ENCODE peak calls at places on chromosomes 12 and 14, in seven cellular contexts. One of them, this sample, is unnamed.

GRCh38 chr12:105742567-105742874 is 396.2 kb downstream of the NUAK1 start:
- DNase-seq in fibroblast of mammary gland: no peak
- DNase-seq in AG09309: no peak
- DNase-seq in cardiac muscle cell: no peak
- DNase-seq in heart left ventricle: no peak
- DNase-seq in WERI-Rb-1: no peak
- DNase-seq in AG10803: no peak
- DNase-seq in this sample: no peak

GRCh38 chr14:91289464-91289863 is 45.0 kb upstream of the GPR68 start:
- DNase-seq in AG10803: no peak
- DNase-seq in cardiac muscle cell: no peak
- DNase-seq in AG09309: no peak
- DNase-seq in heart left ventricle: no peak
- DNase-seq in WERI-Rb-1: no peak
- DNase-seq in fibroblast of mammary gland: no peak
- DNase-seq in this sample: no peak

GRCh38 chr14:78835052-78835451 is 664.9 kb downstream of the NRXN3 start:
- DNase-seq in AG09309: no peak
- DNase-seq in heart left ventricle: no peak
- DNase-seq in WERI-Rb-1: peak
- DNase-seq in AG10803: no peak
- DNase-seq in fibroblast of mammary gland: no peak
- DNase-seq in cardiac muscle cell: no peak
- DNase-seq in this sample: no peak

GRCh38 chr12:6097384-6097783 is 27.1 kb downstream of the VWF start:
- DNase-seq in fibroblast of mammary gland: peak
- DNase-seq in heart left ventricle: no peak
- DNase-seq in WERI-Rb-1: no peak
- DNase-seq in cardiac muscle cell: no peak
- DNase-seq in AG09309: no peak
- DNase-seq in AG10803: peak
- DNase-seq in this sample: peak

GRCh38 chr12:5076761-5077160 is 33.1 kb downstream of the KCNA5 start:
- DNase-seq in AG10803: no peak
- DNase-seq in WERI-Rb-1: no peak
- DNase-seq in cardiac muscle cell: no peak
- DNase-seq in AG09309: no peak
- DNase-seq in heart left ventricle: peak
- DNase-seq in fibroblast of mammary gland: no peak
- DNase-seq in this sample: no peak

GRCh38 chr14:75660238-75660629 is 442 bp downstream of the ERG28 start:
- DNase-seq in WERI-Rb-1: no peak
- DNase-seq in AG09309: no peak
- DNase-seq in cardiac muscle cell: no peak
- DNase-seq in fibroblast of mammary gland: no peak
- DNase-seq in AG10803: no peak
- DNase-seq in heart left ventricle: no peak
- DNase-seq in this sample: no peak

GRCh38 chr12:22271036-22271435 is 63.5 kb downstream of the ST8SIA1 start:
- DNase-seq in AG09309: peak
- DNase-seq in heart left ventricle: no peak
- DNase-seq in AG10803: peak
- DNase-seq in fibroblast of mammary gland: peak
- DNase-seq in WERI-Rb-1: no peak
- DNase-seq in cardiac muscle cell: peak
- DNase-seq in this sample: peak

GRCh38 chr12:21527451-21528180 is 1.5 kb downstream of the SPX start:
- DNase-seq in WERI-Rb-1: peak
- DNase-seq in AG09309: no peak
- DNase-seq in cardiac muscle cell: peak
- DNase-seq in fibroblast of mammary gland: peak
- DNase-seq in AG10803: peak
- DNase-seq in heart left ventricle: peak
- DNase-seq in this sample: peak

GRCh38 chr12:2997989-2998670 is 38.9 kb downstream of the TEAD4 start:
- DNase-seq in AG09309: no peak
- DNase-seq in AG10803: peak
- DNase-seq in WERI-Rb-1: no peak
- DNase-seq in fibroblast of mammary gland: peak
- DNase-seq in cardiac muscle cell: no peak
- DNase-seq in heart left ventricle: no peak
- DNase-seq in this sample: no peak

GRCh38 chr14:96136361-96136760 is 68.3 kb upstream of the BDKRB2 start:
- DNase-seq in WERI-Rb-1: no peak
- DNase-seq in heart left ventricle: no peak
- DNase-seq in AG10803: peak
- DNase-seq in AG09309: no peak
- DNase-seq in fibroblast of mammary gland: peak
- DNase-seq in cardiac muscle cell: peak
- DNase-seq in this sample: peak

GRCh38 chr14:89249296-89249565 is 167.8 kb downstream of the FOXN3 start:
- DNase-seq in heart left ventricle: no peak
- DNase-seq in fibroblast of mammary gland: no peak
- DNase-seq in AG09309: no peak
- DNase-seq in cardiac muscle cell: no peak
- DNase-seq in WERI-Rb-1: no peak
- DNase-seq in AG10803: no peak
- DNase-seq in this sample: peak

GRCh38 chr12:110100315-110100970 is 23.7 kb upstream of the IFT81 start:
- DNase-seq in AG10803: peak
- DNase-seq in cardiac muscle cell: peak
- DNase-seq in WERI-Rb-1: peak
- DNase-seq in fibroblast of mammary gland: peak
- DNase-seq in heart left ventricle: peak
- DNase-seq in AG09309: no peak
- DNase-seq in this sample: peak

GRCh38 chr14:59116984-59117415 is 71.5 kb upstream of the DAAM1 start:
- DNase-seq in AG10803: no peak
- DNase-seq in cardiac muscle cell: no peak
- DNase-seq in fibroblast of mammary gland: peak
- DNase-seq in AG09309: no peak
- DNase-seq in WERI-Rb-1: no peak
- DNase-seq in heart left ventricle: no peak
- DNase-seq in this sample: peak

GRCh38 chr12:109773384-109774011 is 59.7 kb downstream of the TRPV4 start:
- DNase-seq in cardiac muscle cell: no peak
- DNase-seq in AG10803: no peak
- DNase-seq in AG09309: no peak
- DNase-seq in fibroblast of mammary gland: no peak
- DNase-seq in WERI-Rb-1: no peak
- DNase-seq in heart left ventricle: no peak
- DNase-seq in this sample: no peak

GRCh38 chr12:42705863-42706262 is 116.3 kb upstream of the PRICKLE1 start:
- DNase-seq in fibroblast of mammary gland: peak
- DNase-seq in cardiac muscle cell: peak
- DNase-seq in AG09309: peak
- DNase-seq in WERI-Rb-1: no peak
- DNase-seq in heart left ventricle: peak
- DNase-seq in AG10803: peak
- DNase-seq in this sample: peak

GRCh38 chr14:37047996-37048395 is 124.4 kb downstream of the SLC25A21 start:
- DNase-seq in WERI-Rb-1: no peak
- DNase-seq in heart left ventricle: no peak
- DNase-seq in AG09309: no peak
- DNase-seq in fibroblast of mammary gland: no peak
- DNase-seq in cardiac muscle cell: no peak
- DNase-seq in AG10803: no peak
- DNase-seq in this sample: no peak

GRCh38 chr12:75784591-75784990 is 247.0 kb downstream of the PHLDA1 start:
- DNase-seq in AG10803: no peak
- DNase-seq in WERI-Rb-1: no peak
- DNase-seq in cardiac muscle cell: peak
- DNase-seq in AG09309: no peak
- DNase-seq in heart left ventricle: peak
- DNase-seq in fibroblast of mammary gland: no peak
- DNase-seq in this sample: peak

GRCh38 chr14:78335531-78335930 is 165.4 kb downstream of the NRXN3 start:
- DNase-seq in WERI-Rb-1: no peak
- DNase-seq in heart left ventricle: no peak
- DNase-seq in AG10803: no peak
- DNase-seq in cardiac muscle cell: no peak
- DNase-seq in fibroblast of mammary gland: no peak
- DNase-seq in AG09309: no peak
- DNase-seq in this sample: no peak

GRCh38 chr14:89078021-89078676 is 253.7 kb downstream of the TTC8 start:
- DNase-seq in AG10803: no peak
- DNase-seq in heart left ventricle: no peak
- DNase-seq in WERI-Rb-1: no peak
- DNase-seq in AG09309: no peak
- DNase-seq in cardiac muscle cell: no peak
- DNase-seq in fibroblast of mammary gland: no peak
- DNase-seq in this sample: no peak

GRCh38 chr14:61319706-61320105 is 1.7 kb upstream of the PRKCH start:
- DNase-seq in AG10803: no peak
- DNase-seq in WERI-Rb-1: no peak
- DNase-seq in heart left ventricle: no peak
- DNase-seq in fibroblast of mammary gland: no peak
- DNase-seq in AG09309: no peak
- DNase-seq in cardiac muscle cell: no peak
- DNase-seq in this sample: no peak

GRCh38 chr12:109606261-109607028 is 32.9 kb downstream of the MVK start:
- DNase-seq in heart left ventricle: peak
- DNase-seq in AG10803: no peak
- DNase-seq in WERI-Rb-1: peak
- DNase-seq in AG09309: no peak
- DNase-seq in fibroblast of mammary gland: no peak
- DNase-seq in cardiac muscle cell: peak
- DNase-seq in this sample: no peak

GRCh38 chr12:115440438-115440837 is 756.5 kb upstream of the TBX3 start:
- DNase-seq in WERI-Rb-1: no peak
- DNase-seq in fibroblast of mammary gland: peak
- DNase-seq in heart left ventricle: peak
- DNase-seq in AG10803: peak
- DNase-seq in cardiac muscle cell: peak
- DNase-seq in AG09309: peak
- DNase-seq in this sample: peak

GRCh38 chr12:27781680-27782079 is 1.6 kb upstream of the MANSC4 start:
- DNase-seq in cardiac muscle cell: peak
- DNase-seq in WERI-Rb-1: no peak
- DNase-seq in heart left ventricle: no peak
- DNase-seq in fibroblast of mammary gland: peak
- DNase-seq in AG09309: no peak
- DNase-seq in AG10803: no peak
- DNase-seq in this sample: peak

GRCh38 chr14:104442107-104442551 is 137.4 kb upstream of the C14orf180 start:
- DNase-seq in cardiac muscle cell: no peak
- DNase-seq in WERI-Rb-1: no peak
- DNase-seq in fibroblast of mammary gland: no peak
- DNase-seq in AG10803: no peak
- DNase-seq in heart left ventricle: no peak
- DNase-seq in AG09309: no peak
- DNase-seq in this sample: no peak

GRCh38 chr12:51974646-51975045 is 23.1 kb downstream of the ACVR1B start:
- DNase-seq in WERI-Rb-1: no peak
- DNase-seq in AG10803: no peak
- DNase-seq in fibroblast of mammary gland: no peak
- DNase-seq in cardiac muscle cell: no peak
- DNase-seq in AG09309: no peak
- DNase-seq in heart left ventricle: no peak
- DNase-seq in this sample: no peak

GRCh38 chr12:76627346-76628135 is 68.0 kb upstream of the OSBPL8 start:
- DNase-seq in WERI-Rb-1: no peak
- DNase-seq in cardiac muscle cell: peak
- DNase-seq in AG10803: peak
- DNase-seq in AG09309: no peak
- DNase-seq in fibroblast of mammary gland: peak
- DNase-seq in heart left ventricle: no peak
- DNase-seq in this sample: no peak

GRCh38 chr14:86722612-86723253 is 1192.8 kb downstream of the FLRT2 start:
- DNase-seq in WERI-Rb-1: no peak
- DNase-seq in AG09309: no peak
- DNase-seq in cardiac muscle cell: no peak
- DNase-seq in fibroblast of mammary gland: no peak
- DNase-seq in AG10803: no peak
- DNase-seq in heart left ventricle: no peak
- DNase-seq in this sample: no peak

GRCh38 chr12:43132291-43132690 is 419.7 kb downstream of the ADAMTS20 start:
- DNase-seq in cardiac muscle cell: no peak
- DNase-seq in heart left ventricle: no peak
- DNase-seq in WERI-Rb-1: no peak
- DNase-seq in AG10803: no peak
- DNase-seq in fibroblast of mammary gland: peak
- DNase-seq in AG09309: no peak
- DNase-seq in this sample: peak

GRCh38 chr14:75310295-75311059 is 31.8 kb downstream of the FOS start:
- DNase-seq in fibroblast of mammary gland: peak
- DNase-seq in heart left ventricle: peak
- DNase-seq in WERI-Rb-1: no peak
- DNase-seq in AG10803: peak
- DNase-seq in cardiac muscle cell: peak
- DNase-seq in AG09309: no peak
- DNase-seq in this sample: peak

GRCh38 chr14:66745078-66745477 is 237.1 kb downstream of the GPHN start:
- DNase-seq in AG10803: no peak
- DNase-seq in WERI-Rb-1: no peak
- DNase-seq in fibroblast of mammary gland: no peak
- DNase-seq in heart left ventricle: no peak
- DNase-seq in AG09309: no peak
- DNase-seq in cardiac muscle cell: no peak
- DNase-seq in this sample: no peak
- H3K4me3 ChIP-seq in AG10803: no peak
- H3K4me3 ChIP-seq in WERI-Rb-1: no peak
- H3K4me3 ChIP-seq in fibroblast of mammary gland: no peak
- H3K4me3 ChIP-seq in heart left ventricle: no peak
- H3K4me3 ChIP-seq in AG09309: no peak
- H3K4me3 ChIP-seq in cardiac muscle cell: no peak
- H3K4me3 ChIP-seq in this sample: no peak

GRCh38 chr12:48022676-48023385 is 18.6 kb upstream of the COL2A1 start:
- DNase-seq in AG09309: no peak
- DNase-seq in fibroblast of mammary gland: no peak
- DNase-seq in WERI-Rb-1: no peak
- DNase-seq in heart left ventricle: no peak
- DNase-seq in AG10803: no peak
- DNase-seq in cardiac muscle cell: no peak
- DNase-seq in this sample: no peak
- H3K4me3 ChIP-seq in AG09309: no peak
- H3K4me3 ChIP-seq in fibroblast of mammary gland: no peak
- H3K4me3 ChIP-seq in WERI-Rb-1: no peak
- H3K4me3 ChIP-seq in heart left ventricle: no peak
- H3K4me3 ChIP-seq in AG10803: no peak
- H3K4me3 ChIP-seq in cardiac muscle cell: no peak
- H3K4me3 ChIP-seq in this sample: no peak

DNA sequence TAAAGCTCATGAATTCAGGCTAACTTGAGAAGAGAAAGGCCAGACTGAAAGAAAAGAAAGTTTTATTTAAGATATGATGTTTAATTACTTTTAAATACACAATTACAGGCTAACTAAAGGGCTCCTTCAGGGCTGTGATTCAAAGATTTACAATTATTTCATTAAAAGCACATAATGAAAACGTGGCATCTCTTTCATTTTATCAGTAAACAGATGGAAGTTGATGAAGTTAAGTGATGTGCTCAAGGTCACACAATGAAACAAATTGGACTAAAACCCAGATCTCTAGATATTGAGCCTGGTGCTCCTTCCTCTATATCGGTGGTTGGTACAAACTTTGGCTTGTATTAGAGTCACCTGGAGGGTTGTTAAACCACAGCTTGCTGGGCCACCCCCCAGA is 13.5 kb upstream of the NFKBIA start:
- DNase-seq in cardiac muscle cell: no peak
- DNase-seq in fibroblast of mammary gland: no peak
- DNase-seq in heart left ventricle: no peak
- DNase-seq in WERI-Rb-1: no peak
- DNase-seq in AG09309: no peak
- DNase-seq in AG10803: no peak
- DNase-seq in this sample: no peak
- H3K4me3 ChIP-seq in cardiac muscle cell: no peak
- H3K4me3 ChIP-seq in fibroblast of mammary gland: no peak
- H3K4me3 ChIP-seq in heart left ventricle: no peak
- H3K4me3 ChIP-seq in WERI-Rb-1: no peak
- H3K4me3 ChIP-seq in AG09309: no peak
- H3K4me3 ChIP-seq in AG10803: no peak
- H3K4me3 ChIP-seq in this sample: no peak

GRCh38 chr12:32611986-32612385 is 67.1 kb upstream of the DNM1L start:
- DNase-seq in heart left ventricle: peak
- DNase-seq in AG10803: no peak
- DNase-seq in WERI-Rb-1: no peak
- DNase-seq in cardiac muscle cell: no peak
- DNase-seq in fibroblast of mammary gland: no peak
- DNase-seq in AG09309: no peak
- DNase-seq in this sample: no peak
- H3K4me3 ChIP-seq in heart left ventricle: no peak
- H3K4me3 ChIP-seq in AG10803: no peak
- H3K4me3 ChIP-seq in WERI-Rb-1: no peak
- H3K4me3 ChIP-seq in cardiac muscle cell: no peak
- H3K4me3 ChIP-seq in fibroblast of mammary gland: no peak
- H3K4me3 ChIP-seq in AG09309: no peak
- H3K4me3 ChIP-seq in this sample: no peak

This sample was measured in IMR-90.